ENCODE peak calls at places on chromosomes 13 and 19, in seven cellular contexts. Q is AG08395; E is stimulated activated CD8-positive, alpha-beta memory T cell treated with anti-CD3 and anti-CD28 coated beads, Interleukin-4, amount 100 ng/mL, for 24 hours; L is activated CD8-positive, alpha-beta memory T cell treated with anti-CD3 and anti-CD28 coated beads for 1 hour; Y is neural crest cell; U is EL; N is AG04450. O is an unnamed sample.

GRCh38 chr13:113634279-113635047 is 23.5 kb downstream of the ATP4B start:
- DNase-seq in E (no peak), U (no peak), Y (no peak), L (no peak), Q (no peak), N (no peak), O (no peak)

GRCh38 chr19:13579388-13580060 is 73.2 kb upstream of the CACNA1A start:
- DNase-seq in E (no peak), Q (peak), L (no peak), N (peak), Y (no peak), U (peak), O (no peak)

GRCh38 chr19:31277516-31277915 is 71.7 kb downstream of the TSHZ3 start:
- DNase-seq in L (no peak), U (no peak), Y (no peak), N (no peak), E (no peak), Q (no peak), O (no peak)

GRCh38 chr13:33115274-33115673 is 99.1 kb downstream of the KL start:
- DNase-seq in U (no peak), L (no peak), E (no peak), Y (no peak), Q (no peak), N (no peak), O (no peak)

GRCh38 chr19:35207391-35207871 is 21.1 kb downstream of the FAM187B start:
- DNase-seq in Y (no peak), E (no peak), N (no peak), U (no peak), L (no peak), Q (no peak), O (no peak)

GRCh38 chr19:57068326-57068725 is 51.5 kb upstream of the USP29 start:
- DNase-seq in U (no peak), L (no peak), Q (no peak), Y (no peak), N (no peak), E (no peak), O (no peak)

GRCh38 chr13:49784886-49785570 is 7.5 kb downstream of the KPNA3 start:
- DNase-seq in U (no peak), E (no peak), N (no peak), Q (no peak), L (no peak), Y (no peak), O (no peak)

GRCh38 chr13:94849254-94849653 is 136.9 kb upstream of the SOX21 start:
- DNase-seq in L (no peak), Q (no peak), Y (no peak), E (no peak), U (no peak), N (no peak), O (no peak)

GRCh38 chr13:45511310-45512147 is 46.8 kb downstream of the COG3 start:
- DNase-seq in Y (peak), N (peak), L (no peak), U (peak), Q (peak), E (no peak), O (peak)

GRCh38 chr19:4730740-4731171 is 7.1 kb upstream of the DPP9 start:
- DNase-seq in Y (peak), Q (peak), U (peak), L (peak), N (no peak), E (peak), O (no peak)

GRCh38 chr19:38003427-38004099 is 96.6 kb downstream of the SIPA1L3 start:
- DNase-seq in Q (peak), E (no peak), L (no peak), U (peak), N (peak), Y (peak), O (no peak)

GRCh38 chr19:10899171-10899653 is 27.9 kb downstream of the CARM1 start:
- DNase-seq in U (no peak), Y (no peak), Q (no peak), L (no peak), E (no peak), N (no peak), O (no peak)

GRCh38 chr19:17720487-17720839 is 1.2 kb downstream of the MAP1S start:
- DNase-seq in N (no peak), Y (no peak), U (no peak), L (no peak), Q (no peak), E (no peak), O (no peak)

GRCh38 chr19:21848706-21849105 is 12.7 kb upstream of the ZNF43 start:
- DNase-seq in Y (no peak), E (no peak), L (no peak), U (peak), N (peak), Q (no peak), O (no peak)

GRCh38 chr13:27967736-27968315 is 1.3 kb downstream of the CDX2 start:
- DNase-seq in Q (no peak), L (no peak), N (no peak), E (no peak), U (peak), Y (no peak), O (no peak)

GRCh38 chr19:33535176-33535575 is 13.6 kb upstream of the PEPD start:
- DNase-seq in L (no peak), U (no peak), Q (no peak), N (no peak), E (no peak), Y (no peak), O (no peak)

GRCh38 chr13:79085021-79085420 is 321.0 kb downstream of the RBM26 start:
- DNase-seq in N (no peak), Q (no peak), E (no peak), Y (no peak), L (no peak), U (no peak), O (no peak)

GRCh38 chr19:14434157-14434501 is 1.0 kb downstream of the PKN1 start:
- DNase-seq in U (no peak), Q (no peak), Y (no peak), N (no peak), E (no peak), L (no peak), O (no peak)

GRCh38 chr19:45764947-45765346 is 4.1 kb downstream of the SIX5 start:
- DNase-seq in U (no peak), Q (no peak), L (no peak), N (no peak), Y (no peak), E (no peak), O (no peak)

GRCh38 chr19:39156230-39156890 is 30.8 kb downstream of the PAK4 start:
- DNase-seq in Y (no peak), U (peak), N (no peak), L (no peak), Q (peak), E (no peak), O (no peak)

GRCh38 chr13:76890036-76890435 is 3.8 kb upstream of the KCTD12 start:
- DNase-seq in Q (no peak), Y (no peak), U (peak), E (no peak), N (no peak), L (no peak), O (no peak)

GRCh38 chr13:32267836-32268439 is 47.2 kb downstream of the ZAR1L start:
- DNase-seq in U (no peak), Y (no peak), Q (no peak), L (peak), N (no peak), E (peak), O (peak)

GRCh38 chr19:1860133-1860775 is 3.1 kb downstream of the KLF16 start:
- DNase-seq in N (no peak), L (no peak), Y (no peak), Q (peak), U (peak), E (no peak), O (no peak)

GRCh38 chr19:51026554-51026831 is at the start of gene KLK11:
- DNase-seq in E (no peak), U (no peak), Y (no peak), L (no peak), Q (no peak), N (no peak), O (no peak)

O was measured in GM12891.